ENCODE peak calls at places on chromosomes 2 and 18, in eight cellular contexts. I is mesothelial cell of epicardium, E is brain microvascular endothelial cell, M is body of pancreas, D is AG04450, P is fibroblast of lung, K is AG09319, S is BJ. Q is an unnamed sample.

GRCh38 chr2:11281221-11281620 is 63.2 kb downstream of the ROCK2 start:
- DNase-seq in I (no peak), E (no peak), M (no peak), D (no peak), P (no peak), K (no peak), S (no peak), Q (no peak)

GRCh38 chr2:21993002-21993401 is 869.2 kb downstream of the TDRD15 start:
- DNase-seq in I (no peak), E (no peak), M (no peak), D (no peak), P (no peak), K (no peak), S (no peak), Q (no peak)

GRCh38 chr2:70616168-70616694 is 62.6 kb upstream of the TGFA start:
- DNase-seq in I (no peak), E (no peak), M (no peak), D (no peak), P (no peak), K (no peak), S (no peak), Q (peak)

GRCh38 chr2:98405301-98405700 is 39.4 kb upstream of the INPP4A start:
- DNase-seq in I (no peak), E (no peak), M (no peak), D (no peak), P (no peak), K (no peak), S (no peak), Q (no peak)

GRCh38 chr2:30670453-30670852 is 136.8 kb downstream of the CAPN13 start:
- DNase-seq in I (no peak), E (no peak), M (no peak), D (no peak), P (no peak), K (no peak), S (no peak), Q (no peak)

GRCh38 chr2:79511320-79511951 is 1.4 kb upstream of the CTNNA2 start:
- DNase-seq in I (peak), E (no peak), M (peak), D (no peak), P (peak), K (no peak), S (no peak), Q (no peak)

GRCh38 chr18:58335223-58335622 is 291.2 kb downstream of the NEDD4L start:
- DNase-seq in I (no peak), E (no peak), M (no peak), D (no peak), P (no peak), K (no peak), S (no peak), Q (no peak)

GRCh38 chr2:239215136-239215925 is 185.5 kb downstream of the HDAC4 start:
- DNase-seq in I (no peak), E (no peak), M (no peak), D (no peak), P (no peak), K (no peak), S (no peak), Q (no peak)

GRCh38 chr18:73419531-73419930 is 551.7 kb upstream of the NETO1 start:
- DNase-seq in I (no peak), E (no peak), M (no peak), D (no peak), P (peak), K (no peak), S (no peak), Q (no peak)

GRCh38 chr2:237921967-237922492 is 44.8 kb upstream of the UBE2F start:
- DNase-seq in I (no peak), E (no peak), M (no peak), D (no peak), P (no peak), K (no peak), S (no peak), Q (no peak)

GRCh38 chr2:130808482-130809268 is 28.0 kb upstream of the ARHGEF4 start:
- DNase-seq in I (no peak), E (no peak), M (no peak), D (no peak), P (peak), K (no peak), S (no peak), Q (peak)

GRCh38 chr2:142010871-142011270 is 119.9 kb downstream of the LRP1B start:
- DNase-seq in I (no peak), E (no peak), M (no peak), D (no peak), P (peak), K (no peak), S (no peak), Q (no peak)

GRCh38 chr2:68722712-68723111 is 11.9 kb upstream of the ARHGAP25 start:
- DNase-seq in I (no peak), E (no peak), M (no peak), D (no peak), P (no peak), K (no peak), S (no peak), Q (no peak)
- TF ChIP-seq CTCF in I (no peak), E (peak), M (no peak), D (peak), P (no peak), K (no peak), S (peak), Q (no peak)

GRCh38 chr2:212987492-212987891 is 163.9 kb downstream of the IKZF2 start:
- DNase-seq in I (no peak), E (no peak), M (no peak), D (no peak), P (no peak), K (no peak), S (no peak), Q (no peak)
- TF ChIP-seq CTCF in I (no peak), E (no peak), M (no peak), D (no peak), P (peak), K (peak), S (no peak), Q (no peak)

DNA sequence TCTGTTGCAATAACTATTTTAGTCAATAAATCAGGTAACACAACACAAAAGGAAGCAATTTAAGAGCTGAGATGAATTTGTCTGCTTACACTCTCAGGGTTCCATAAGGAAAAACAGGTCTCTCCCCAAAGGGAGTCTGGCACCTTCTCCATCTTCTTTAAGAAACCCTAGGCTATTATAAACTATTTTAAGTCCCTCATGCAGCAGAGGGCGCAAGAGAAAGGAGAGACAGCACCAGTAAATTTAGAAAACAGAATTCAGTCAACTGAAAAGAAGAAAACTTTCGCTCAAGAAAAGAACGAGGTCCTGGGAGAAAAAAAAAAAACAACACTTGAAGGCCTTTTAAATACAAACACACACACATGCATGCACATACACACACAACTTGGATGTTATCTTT is 19.1 kb downstream of the SULT1C4 start:
- DNase-seq in I (no peak), E (peak), M (no peak), D (no peak), P (no peak), K (no peak), S (no peak), Q (no peak)
- TF ChIP-seq CTCF in I (no peak), E (peak), M (no peak), D (peak), P (peak), K (peak), S (peak), Q (no peak)

GRCh38 chr2:108852375-108852774 is 65.8 kb downstream of the CCDC138 start:
- DNase-seq in I (no peak), E (no peak), M (no peak), D (no peak), P (no peak), K (no peak), S (no peak), Q (no peak)

GRCh38 chr2:108841506-108841905 is 54.9 kb downstream of the CCDC138 start:
- DNase-seq in I (no peak), E (no peak), M (no peak), D (no peak), P (no peak), K (no peak), S (no peak), Q (no peak)

GRCh38 chr2:108847000-108847399 is 60.4 kb downstream of the CCDC138 start:
- DNase-seq in I (no peak), E (no peak), M (no peak), D (no peak), P (no peak), K (no peak), S (no peak), Q (no peak)
- TF ChIP-seq CTCF in I (no peak), E (no peak), M (no peak), D (no peak), P (no peak), K (no peak), S (no peak), Q (no peak)

DNA sequence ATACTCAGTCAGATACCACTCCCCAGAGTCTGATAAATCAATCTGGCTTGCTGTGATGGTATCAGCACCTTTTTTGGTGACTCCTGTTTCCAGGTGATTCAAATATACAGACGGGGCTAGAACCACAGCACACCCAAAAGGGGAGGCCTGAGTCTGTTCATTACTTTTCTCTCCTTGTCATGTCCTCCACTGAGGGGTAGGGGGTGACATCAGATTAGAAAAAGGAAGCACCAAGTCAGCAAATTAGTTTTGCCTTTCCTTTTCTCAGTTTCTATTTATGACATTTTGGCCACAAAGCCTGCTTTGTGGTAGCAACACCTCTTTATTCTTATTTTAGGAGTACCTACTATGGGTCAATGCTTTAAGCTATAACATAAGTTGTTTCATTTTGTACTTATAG is 127.4 kb downstream of the CCDC102B start:
- DNase-seq in I (no peak), E (no peak), M (no peak), D (no peak), P (no peak), K (no peak), S (no peak), Q (peak)
- TF ChIP-seq CTCF in I (no peak), E (peak), M (no peak), D (peak), P (peak), K (peak), S (no peak), Q (peak)

Q was measured in Calu3.